ENCODE peak calls at places on chromosomes 12 and 14, in four cellular contexts. N, A, R and T are unnamed samples. For H3K9me1, the result is how much of the 10 kb centered on the place peaks cover.

GRCh38 chr12:97568336-97569180 is 106.0 kb downstream of the RMST start:
- DNase-seq in N (no peak), A (no peak), R (no peak), T (peak)

GRCh38 chr12:132562489-132563045 is 47.8 kb downstream of the LRCOL1 start:
- DNase-seq in N (no peak), A (no peak), R (no peak), T (no peak)

GRCh38 chr14:56660677-56661389 is 81.2 kb downstream of the TMEM260 start:
- DNase-seq in N (no peak), A (no peak), R (no peak), T (no peak)

GRCh38 chr14:34355584-34356266 is 106.3 kb downstream of the SPTSSA start:
- DNase-seq in N (peak), A (peak), R (peak), T (no peak)

GRCh38 chr14:79011920-79012204 is 841.7 kb downstream of the NRXN3 start:
- DNase-seq in N (no peak), A (no peak), R (no peak), T (no peak)

GRCh38 chr12:57258977-57259970 is 8.3 kb upstream of the STAC3 start:
- DNase-seq in N (no peak), A (peak), R (no peak), T (no peak)

GRCh38 chr12:69099201-69099837 is 140.1 kb upstream of the CPSF6 start:
- DNase-seq in N (peak), A (no peak), R (no peak), T (no peak)

GRCh38 chr12:59398164-59398563 is 197.7 kb upstream of the SLC16A7 start:
- DNase-seq in N (no peak), A (no peak), R (no peak), T (no peak)

GRCh38 chr12:72178871-72179270 is 93.3 kb upstream of the TRHDE start:
- DNase-seq in N (no peak), A (no peak), R (no peak), T (no peak)

GRCh38 chr12:69900720-69901131 is 75.7 kb downstream of the MYRFL start:
- DNase-seq in N (peak), A (peak), R (peak), T (peak)

GRCh38 chr14:75307700-75308379 is 29.2 kb downstream of the FOS start:
- DNase-seq in N (peak), A (peak), R (peak), T (no peak)

GRCh38 chr14:79254069-79254775 is 957.1 kb downstream of the DIO2 start:
- DNase-seq in N (no peak), A (peak), R (no peak), T (no peak)

GRCh38 chr12:104280703-104281458 is 22.7 kb upstream of the EID3 start:
- DNase-seq in N (peak), A (peak), R (peak), T (no peak)

GRCh38 chr14:89217876-89218275 is 199.2 kb downstream of the FOXN3 start:
- DNase-seq in N (no peak), A (no peak), R (no peak), T (no peak)

GRCh38 chr12:64946132-64946829 is 121.8 kb downstream of the TBC1D30 start:
- DNase-seq in N (no peak), A (peak), R (peak), T (no peak)

GRCh38 chr12:130041983-130042812 is 120.1 kb upstream of the FZD10 start:
- DNase-seq in N (peak), A (no peak), R (no peak), T (no peak)

GRCh38 chr12:45966486-45966885 is 23.9 kb downstream of the SCAF11 start:
- DNase-seq in N (no peak), A (peak), R (peak), T (no peak)

GRCh38 chr12:113727651-113728061 is 238.5 kb downstream of the RBM19 start:
- DNase-seq in N (no peak), A (peak), R (no peak), T (no peak)

GRCh38 chr12:104792570-104792969 is 165.5 kb downstream of the SLC41A2 start:
- DNase-seq in N (peak), A (peak), R (peak), T (peak)

GRCh38 chr14:20198991-20199390 is 8.3 kb downstream of the OR11G2 start:
- DNase-seq in N (no peak), A (no peak), R (no peak), T (no peak)

GRCh38 chr14:90697146-90697545 is 119.1 kb downstream of the TTC7B start:
- DNase-seq in N (no peak), A (no peak), R (no peak), T (no peak)

GRCh38 chr12:89883630-89884364 is 175.2 kb upstream of the ATP2B1 start:
- DNase-seq in N (no peak), A (peak), R (peak), T (no peak)

GRCh38 chr14:21455592-21455911 is 371 bp downstream of the CHD8 start:
- DNase-seq in N (no peak), A (no peak), R (no peak), T (no peak)
- H2AFZ ChIP-seq in N (peak), A (peak), R (peak), T (peak)

GRCh38 chr12:115569694-115570093 is 707.8 kb downstream of the MED13L start:
- DNase-seq in N (no peak), A (no peak), R (no peak), T (no peak)

GRCh38 chr12:115572440-115572839 is 705.1 kb downstream of the MED13L start:
- DNase-seq in N (no peak), A (peak), R (no peak), T (no peak)

GRCh38 chr12:115571446-115571845 is 706.0 kb downstream of the MED13L start:
- DNase-seq in N (no peak), A (no peak), R (no peak), T (no peak)

GRCh38 chr12:115570271-115570777 is 707.2 kb downstream of the MED13L start:
- DNase-seq in N (no peak), A (peak), R (no peak), T (no peak)

DNA sequence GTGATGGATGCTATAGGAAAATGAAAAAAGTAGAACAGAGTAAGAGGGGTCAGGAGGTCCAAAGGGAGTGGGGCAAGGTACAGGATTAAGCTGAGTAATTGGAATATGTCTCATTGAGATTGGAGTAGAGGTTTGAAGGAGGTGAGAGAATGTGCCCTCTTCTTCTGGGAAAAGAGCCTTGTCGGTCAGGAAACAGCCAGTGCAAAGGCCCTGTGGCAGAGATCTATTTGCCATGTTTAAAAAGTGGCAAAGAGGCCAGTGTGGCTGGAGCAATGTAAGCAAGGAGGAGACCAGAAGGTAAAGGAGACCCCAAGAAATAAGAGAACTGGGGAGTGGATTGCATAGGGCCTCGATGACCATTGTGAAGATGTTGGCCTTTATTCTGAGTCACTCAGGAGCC is 706.5 kb downstream of the MED13L start:
- DNase-seq in N (no peak), A (no peak), R (no peak), T (no peak)
- H3K9ac ChIP-seq in N (no peak), A (no peak), R (no peak), T (no peak)

GRCh38 chr12:8852119-8852518 is 29.7 kb downstream of the A2ML1 start:
- DNase-seq in N (no peak), A (no peak), R (no peak), T (no peak)
- H3K9me1 ChIP-seq in N (under half), A (under half), R (under half), T (under half)

GRCh38 chr12:91144053-91144452 is 32.8 kb upstream of the LUM start:
- DNase-seq in N (no peak), A (peak), R (peak), T (peak)

GRCh38 chr12:91140660-91141045 is 29.4 kb upstream of the LUM start:
- DNase-seq in N (no peak), A (peak), R (no peak), T (no peak)

GRCh38 chr12:91143241-91143640 is 31.9 kb upstream of the LUM start:
- DNase-seq in N (no peak), A (peak), R (peak), T (no peak)

GRCh38 chr12:91139981-91140659 is 28.8 kb upstream of the LUM start:
- DNase-seq in N (no peak), A (peak), R (peak), T (no peak)

DNA sequence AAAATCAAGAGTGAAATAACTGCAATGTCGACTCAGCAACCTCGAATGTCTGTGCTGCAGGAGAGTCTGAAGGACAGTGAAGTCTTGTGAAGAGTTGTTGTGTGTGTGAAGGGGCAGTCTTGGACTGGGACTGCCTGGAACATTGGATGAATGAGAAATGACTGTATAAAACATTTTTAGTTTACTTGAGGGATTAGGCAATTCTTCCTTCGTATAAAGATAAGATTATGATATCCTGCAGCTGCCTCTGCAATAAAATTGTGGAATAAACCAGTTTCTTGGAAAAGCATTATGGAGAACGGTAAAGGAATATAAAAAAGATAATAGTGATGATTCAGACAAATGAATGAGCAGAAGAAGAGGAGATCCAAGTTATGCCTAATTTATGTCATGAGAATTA is 30.9 kb upstream of the LUM start:
- DNase-seq in N (no peak), A (peak), R (no peak), T (no peak)
- H2AFZ ChIP-seq in N (no peak), A (no peak), R (no peak), T (no peak)